ENCODE peak calls at places on chromosomes 6 and 20, in four cellular contexts. Z is KBM-7; X is CD8-positive, alpha-beta memory T cell; V is stomach. W is an unnamed sample.

GRCh38 chr6:54473328-54473727 is 165.1 kb downstream of the TINAG start:
- DNase-seq in V (no peak), Z (no peak), X (no peak), W (no peak)

GRCh38 chr20:40422665-40423064 is 266.4 kb downstream of the MAFB start:
- DNase-seq in X (no peak), V (no peak), Z (no peak), W (no peak)

GRCh38 chr6:19873031-19873430 is 35.9 kb downstream of the ID4 start:
- DNase-seq in V (no peak), X (no peak), Z (no peak), W (no peak)

GRCh38 chr6:44805239-44805849 is 417.8 kb downstream of the CDC5L start:
- DNase-seq in V (no peak), Z (no peak), X (no peak), W (peak; percentile 43)

GRCh38 chr6:41747256-41748101 is at the start of gene PGC:
- DNase-seq in Z (no peak), V (peak; percentile 85), X (no peak), W (no peak)

GRCh38 chr20:22568872-22569344 is 15.5 kb downstream of the FOXA2 start:
- DNase-seq in X (no peak), Z (no peak), V (peak; percentile 57), W (no peak)

GRCh38 chr6:15608406-15608805 is 54.4 kb downstream of the DTNBP1 start:
- DNase-seq in Z (no peak), V (no peak), X (no peak), W (peak; percentile 77)

GRCh38 chr6:150813319-150813992 is 52.0 kb upstream of the MTHFD1L start:
- DNase-seq in V (no peak), Z (no peak), X (no peak), W (no peak)

GRCh38 chr6:53172468-53172803 is 23.8 kb upstream of the GCM1 start:
- DNase-seq in Z (no peak), X (no peak), V (no peak), W (no peak)

GRCh38 chr6:136791296-136792065 is 796 bp downstream of the MAP3K5 start:
- DNase-seq in V (peak; percentile 81), Z (peak; percentile 75), X (peak; percentile 38), W (no peak)

GRCh38 chr20:33709398-33709797 is 10.7 kb downstream of the PXMP4 start:
- DNase-seq in V (no peak), Z (no peak), X (no peak), W (no peak)

GRCh38 chr6:100463685-100464161 is 998 bp downstream of the SIM1 start:
- DNase-seq in Z (no peak), V (no peak), X (no peak), W (peak; percentile 15)

GRCh38 chr20:63580796-63581461 is 6.9 kb upstream of the HELZ2 start:
- DNase-seq in X (peak; percentile 66), V (peak; percentile 53), Z (peak; percentile 37), W (no peak)

GRCh38 chr20:46021361-46022359 is 7.4 kb upstream of the SLC12A5 start:
- DNase-seq in X (no peak), V (peak; percentile 39), Z (peak; percentile 71), W (no peak)

GRCh38 chr6:47179286-47179685 is 130.4 kb downstream of the TNFRSF21 start:
- DNase-seq in Z (no peak), V (no peak), X (no peak), W (no peak)

GRCh38 chr20:50017576-50018248 is 34.9 kb downstream of the SNAI1 start:
- DNase-seq in V (no peak), Z (no peak), X (no peak), W (no peak)

GRCh38 chr20:20331796-20332195 is 36.1 kb upstream of the INSM1 start:
- DNase-seq in Z (peak; percentile 38), V (no peak), X (no peak), W (no peak)

GRCh38 chr20:17439897-17440296 is 91.3 kb downstream of the BFSP1 start:
- DNase-seq in Z (no peak), V (no peak), X (no peak), W (no peak)

GRCh38 chr6:17574871-17575560 is 25.1 kb upstream of the FAM8A1 start:
- DNase-seq in V (no peak), Z (no peak), X (no peak), W (peak; percentile 74)

GRCh38 chr6:57173056-57173885 is 1.1 kb downstream of the BAG2 start:
- DNase-seq in X (peak; percentile 16), V (no peak), Z (peak; percentile 59), W (no peak)

GRCh38 chr20:63966944-63967322 is 2.8 kb downstream of the ZNF512B start:
- DNase-seq in Z (no peak), V (no peak), X (no peak), W (no peak)

GRCh38 chr6:30835576-30835975 is 48.7 kb upstream of the DDR1 start:
- DNase-seq in Z (no peak), X (no peak), V (no peak), W (no peak)

GRCh38 chr20:17507032-17507431 is 24.1 kb downstream of the BFSP1 start:
- DNase-seq in V (no peak), X (no peak), Z (no peak), W (no peak)

GRCh38 chr6:129731396-129731795 is 21.4 kb upstream of the ARHGAP18 start:
- DNase-seq in X (no peak), Z (no peak), V (no peak), W (no peak)

GRCh38 chr20:49729780-49730179 is 16.1 kb upstream of the B4GALT5 start:
- DNase-seq in X (no peak), Z (no peak), V (no peak), W (peak; percentile 53)

GRCh38 chr20:53643031-53643832 is 49.6 kb upstream of the ZNF217 start:
- DNase-seq in X (peak; percentile 68), V (peak; percentile 52), Z (peak; percentile 93), W (peak; percentile 74)

GRCh38 chr6:85479221-85479620 is 29.3 kb downstream of the NT5E start:
- DNase-seq in V (no peak), Z (no peak), X (no peak), W (no peak)

GRCh38 chr20:63495771-63496403 is 3.0 kb downstream of the EEF1A2 start:
- DNase-seq in X (peak; percentile 64), Z (peak; percentile 51), V (peak; percentile 79), W (no peak)